ENCODE peak calls at places on chromosome 21, in seven cellular contexts. J is pancreas, Q is mammary epithelial cell, H is endodermal cell, E is neural progenitor cell, M is thoracic aorta, R is cardiac muscle cell. F is an unnamed sample.

GRCh38 chr21:39048064-39048463 is 135.2 kb downstream of the PSMG1 start:
- DNase-seq in J (no peak), Q (peak; percentile 95), H (peak; percentile 91), E (peak; percentile 93), M (no peak), R (peak; percentile 71), F (no peak)

GRCh38 chr21:41673596-41674335 is 93.1 kb downstream of the RIPK4 start:
- DNase-seq in J (peak; percentile 80), Q (no peak), H (no peak), E (no peak), M (no peak), R (no peak), F (no peak)

GRCh38 chr21:26057488-26058170 is 112.9 kb downstream of the APP start:
- DNase-seq in J (no peak), Q (no peak), H (no peak), E (no peak), M (no peak), R (no peak), F (no peak)

GRCh38 chr21:15093216-15093615 is 28.4 kb upstream of the NRIP1 start:
- DNase-seq in J (no peak), Q (no peak), H (no peak), E (no peak), M (no peak), R (no peak), F (no peak)

GRCh38 chr21:39673736-39674135 is 61.0 kb downstream of the B3GALT5 start:
- DNase-seq in J (peak; percentile 82), Q (no peak), H (no peak), E (no peak), M (no peak), R (no peak), F (no peak)

GRCh38 chr21:21074305-21074704 is 76.1 kb downstream of the NCAM2 start:
- DNase-seq in J (no peak), Q (no peak), H (no peak), E (no peak), M (no peak), R (no peak), F (no peak)

GRCh38 chr21:38468989-38469388 is 29.3 kb downstream of the ERG start:
- DNase-seq in J (no peak), Q (peak; percentile 32), H (no peak), E (no peak), M (no peak), R (no peak), F (no peak)

GRCh38 chr21:42110691-42111469 is 39.8 kb downstream of the UMODL1 start:
- DNase-seq in J (no peak), Q (no peak), H (no peak), E (no peak), M (no peak), R (no peak), F (no peak)

GRCh38 chr21:29849735-29850176 is 90.0 kb downstream of the GRIK1 start:
- DNase-seq in J (peak; percentile 31), Q (peak; percentile 23), H (peak; percentile 85), E (peak; percentile 79), M (peak; percentile 3), R (peak; percentile 74), F (peak; percentile 34)

GRCh38 chr21:46214478-46215340 is 13.9 kb downstream of the LSS start:
- DNase-seq in J (no peak), Q (no peak), H (peak; percentile 31), E (no peak), M (no peak), R (no peak), F (no peak)

GRCh38 chr21:15592957-15593356 is 136.8 kb upstream of the USP25 start:
- DNase-seq in J (no peak), Q (no peak), H (no peak), E (no peak), M (no peak), R (no peak), F (no peak)

DNA sequence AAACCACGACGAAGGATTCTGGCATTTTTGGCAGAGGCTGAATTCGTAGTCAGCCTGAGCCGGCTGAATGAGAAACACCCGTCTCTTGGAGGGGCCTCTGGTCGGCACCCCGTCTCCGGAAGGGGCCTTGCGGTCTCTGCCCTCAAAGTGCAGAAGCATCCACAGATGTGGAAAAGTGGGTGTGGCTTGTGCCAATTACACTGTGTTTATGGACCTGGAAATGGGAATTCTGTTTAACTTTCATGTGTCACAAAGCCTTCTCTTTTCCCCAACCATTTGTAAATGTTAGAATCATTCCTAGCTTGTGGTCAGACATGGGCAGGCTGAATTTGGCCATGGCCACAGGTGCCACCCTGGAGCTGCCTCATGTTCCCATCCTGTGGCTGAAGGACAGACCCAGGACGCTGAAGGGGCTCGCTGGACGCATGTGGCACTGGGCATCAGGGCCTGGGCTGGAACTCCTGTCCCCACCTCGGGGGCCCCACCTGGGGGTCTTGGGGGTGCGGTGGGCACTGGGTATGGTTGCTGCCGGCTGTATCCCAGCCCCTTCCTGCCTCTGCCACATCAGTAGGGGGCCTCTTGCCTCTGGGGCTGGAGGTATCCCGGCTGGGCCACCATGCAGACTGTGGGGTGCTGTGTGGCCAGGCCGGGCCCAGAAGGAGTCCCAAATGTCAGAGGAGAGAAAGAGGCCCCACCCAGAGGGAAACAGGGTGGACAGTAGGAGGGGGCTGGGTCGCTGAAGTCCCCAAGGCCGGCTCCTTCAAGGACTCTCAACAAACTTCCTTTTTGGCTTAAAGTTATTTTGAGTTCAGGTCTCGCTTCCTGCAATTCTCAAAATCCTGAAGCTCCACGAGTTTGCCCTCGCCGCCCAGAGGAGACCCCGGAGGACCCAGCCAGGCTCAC is 78.8 kb downstream of the SIK1 start:
- DNase-seq in J (no peak), Q (no peak), H (no peak), E (no peak), M (no peak), R (no peak), F (no peak)
- H3K27ac ChIP-seq in J (no peak overlapping the region), Q (no peak overlapping the region), H (no peak overlapping the region), E (no peak overlapping the region), M (no peak overlapping the region), R (no peak overlapping the region), F (no peak overlapping the region)

DNA sequence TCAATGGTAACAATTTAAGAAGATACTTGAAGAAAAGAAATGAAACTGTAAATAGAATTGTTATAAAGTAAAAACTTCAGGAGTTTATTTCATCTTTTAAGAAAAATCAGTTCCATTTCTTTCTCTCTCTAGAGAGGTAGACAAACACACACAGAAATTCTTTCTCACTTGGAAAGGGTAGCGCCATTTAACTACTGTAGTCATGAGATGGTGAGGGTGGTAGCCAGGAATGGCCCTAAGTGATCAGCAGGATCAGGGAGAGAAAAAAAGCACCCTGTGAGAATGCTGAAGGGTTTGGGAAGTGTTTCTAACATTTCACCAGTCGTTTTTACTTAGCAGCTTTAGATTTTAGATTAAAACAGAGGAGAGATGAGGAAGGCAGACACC is 205.6 kb upstream of the RUNX1 start:
- DNase-seq in J (no peak), Q (no peak), H (no peak), E (no peak), M (no peak), R (no peak), F (no peak)
- H3K27ac ChIP-seq in J (no peak overlapping the region), Q (peak overlapping the region; percentile 17), H (no peak overlapping the region), E (no peak overlapping the region), M (no peak overlapping the region), R (no peak overlapping the region), F (no peak overlapping the region)

GRCh38 chr21:31293986-31294385 is 50.1 kb downstream of the TIAM1 start:
- DNase-seq in J (no peak), Q (peak; percentile 74), H (no peak), E (no peak), M (no peak), R (no peak), F (no peak)

GRCh38 chr21:31294691-31295090 is 49.4 kb downstream of the TIAM1 start:
- DNase-seq in J (no peak), Q (no peak), H (no peak), E (no peak), M (no peak), R (no peak), F (no peak)

GRCh38 chr21:31295676-31296075 is 48.4 kb downstream of the TIAM1 start:
- DNase-seq in J (no peak), Q (no peak), H (no peak), E (no peak), M (no peak), R (no peak), F (no peak)

GRCh38 chr21:31299291-31300147 is 44.5 kb downstream of the TIAM1 start:
- DNase-seq in J (no peak), Q (no peak), H (no peak), E (no peak), M (no peak), R (no peak), F (no peak)

DNA sequence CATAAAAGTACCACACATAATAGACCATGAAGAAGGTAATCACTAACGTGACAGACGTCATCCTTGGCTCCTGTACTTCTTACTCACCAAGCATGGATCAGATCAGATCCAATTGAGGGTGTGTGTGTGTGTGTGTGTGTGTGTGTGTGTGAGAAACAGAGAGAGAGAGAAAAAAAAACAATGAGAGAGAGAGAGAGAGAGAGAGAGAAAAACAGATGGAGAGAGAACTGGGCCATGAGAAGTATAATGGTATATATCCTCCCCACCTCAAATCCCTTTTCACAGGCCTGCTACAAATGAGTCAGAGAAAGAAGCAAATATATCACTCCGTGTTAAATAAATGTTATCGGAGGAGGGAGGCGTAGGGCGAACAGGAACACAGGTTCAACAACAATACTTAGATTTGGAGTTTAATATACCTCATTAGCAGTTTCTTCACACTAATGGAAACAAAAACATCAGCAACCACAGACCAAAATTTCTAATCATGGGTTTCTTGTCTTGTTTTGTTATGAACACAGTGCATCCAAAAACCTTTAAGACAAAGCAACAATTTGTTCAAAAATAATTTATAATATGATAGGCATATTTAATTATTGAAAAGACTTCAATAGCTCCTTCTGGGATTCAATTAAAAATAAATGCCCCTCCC is 45.3 kb downstream of the TIAM1 start:
- DNase-seq in J (no peak), Q (no peak), H (no peak), E (no peak), M (no peak), R (no peak), F (no peak)
- H3K27ac ChIP-seq in J (no peak overlapping the region), Q (no peak overlapping the region), H (no peak overlapping the region), E (no peak overlapping the region), M (no peak overlapping the region), R (no peak overlapping the region), F (no peak overlapping the region)

GRCh38 chr21:44938976-44939531 is 775 bp upstream of the SLX9 start:
- DNase-seq in J (no peak), Q (peak; percentile 31), H (no peak), E (no peak), M (no peak), R (no peak), F (no peak)
- H3K27ac ChIP-seq in J (no peak overlapping the region), Q (peak overlapping the region; percentile 59), H (no peak overlapping the region), E (no peak overlapping the region), M (no peak overlapping the region), R (no peak overlapping the region), F (peak overlapping the region; percentile 80)

GRCh38 chr21:33040215-33040614 is 14.5 kb downstream of the OLIG2 start:
- DNase-seq in J (no peak), Q (no peak), H (no peak), E (no peak), M (no peak), R (no peak), F (no peak)
- H3K27ac ChIP-seq in J (no peak overlapping the region), Q (no peak overlapping the region), H (no peak overlapping the region), E (no peak overlapping the region), M (no peak overlapping the region), R (no peak overlapping the region), F (no peak overlapping the region)

F was measured in naive thymus-derived CD4-positive, alpha-beta T cell.